ENCODE peak calls at places on chromosomes 4 and X, in six cellular contexts. N is DND-41, F is mammary epithelial cell, Q is tibial artery, T is AG04450, S is body of pancreas. K is an unnamed sample. For H3K27me3, the result is how much of the 10 kb centered on the place peaks cover.

GRCh38 chr4:129218355-129218754 is 122.4 kb downstream of the C4orf33 start:
- DNase-seq in T (no peak), Q (no peak), N (no peak), F (no peak), S (no peak), K (peak)

GRCh38 chr4:2862528-2862927 is 18.9 kb downstream of the ADD1 start:
- DNase-seq in Q (no peak), S (no peak), F (peak), N (no peak), T (no peak), K (no peak)

GRCh38 chr4:170698334-170698733 is 608.6 kb upstream of the AADAT start:
- DNase-seq in Q (no peak), T (no peak), S (no peak), N (no peak), F (no peak), K (no peak)

GRCh38 chr4:2794707-2795557 is 2.0 kb downstream of the SH3BP2 start:
- DNase-seq in S (peak), T (no peak), N (no peak), Q (peak), F (no peak), K (no peak)

GRCh38 chrX:52933976-52934703 is 24.2 kb downstream of the FAM156A start:
- DNase-seq in T (no peak), F (no peak), Q (no peak), S (no peak), N (no peak), K (no peak)

GRCh38 chrX:123348468-123348867 is 164.4 kb downstream of the GRIA3 start:
- DNase-seq in N (no peak), Q (no peak), F (no peak), T (no peak), S (no peak), K (no peak)

GRCh38 chrX:41921492-41922124 is 1.7 kb downstream of the CASK start:
- DNase-seq in T (no peak), F (peak), N (no peak), Q (peak), S (no peak), K (no peak)

GRCh38 chr4:145181091-145181501 is 707 bp upstream of the OTUD4 start:
- DNase-seq in Q (no peak), N (no peak), S (no peak), F (no peak), T (no peak), K (no peak)

GRCh38 chr4:136484996-136485395 is 1047.3 kb downstream of the PCDH18 start:
- DNase-seq in T (no peak), S (no peak), Q (no peak), N (no peak), F (no peak), K (no peak)

GRCh38 chr4:2417196-2417764 is 1.2 kb downstream of the ZFYVE28 start:
- DNase-seq in N (no peak), S (no peak), Q (no peak), F (no peak), T (no peak), K (no peak)

GRCh38 chrX:109685656-109686078 is 47.4 kb downstream of the ACSL4 start:
- DNase-seq in T (no peak), F (no peak), S (no peak), Q (no peak), N (no peak), K (no peak)

GRCh38 chrX:675896-676295 is 45.3 kb downstream of the SHOX start:
- DNase-seq in T (no peak), F (no peak), S (no peak), Q (no peak), N (no peak), K (no peak)

GRCh38 chr4:4491396-4491893 is 50.4 kb downstream of the STX18 start:
- DNase-seq in Q (no peak), F (no peak), S (no peak), T (no peak), N (no peak), K (peak)

GRCh38 chr4:187309456-187309855 is 585.8 kb upstream of the FAT1 start:
- DNase-seq in T (peak), F (peak), S (no peak), N (no peak), Q (no peak), K (no peak)

GRCh38 chrX:118178450-118178849 is 61.8 kb upstream of the KLHL13 start:
- DNase-seq in Q (no peak), N (no peak), F (no peak), S (no peak), T (no peak), K (no peak)

GRCh38 chrX:118174516-118174915 is 57.9 kb upstream of the KLHL13 start:
- DNase-seq in F (no peak), Q (no peak), T (no peak), S (no peak), N (no peak), K (no peak)

GRCh38 chrX:118179718-118180117 is 63.1 kb upstream of the KLHL13 start:
- DNase-seq in Q (no peak), N (no peak), S (no peak), T (no peak), F (no peak), K (no peak)

GRCh38 chrX:118179161-118179560 is 62.6 kb upstream of the KLHL13 start:
- DNase-seq in T (no peak), N (no peak), F (no peak), S (no peak), Q (no peak), K (no peak)

DNA sequence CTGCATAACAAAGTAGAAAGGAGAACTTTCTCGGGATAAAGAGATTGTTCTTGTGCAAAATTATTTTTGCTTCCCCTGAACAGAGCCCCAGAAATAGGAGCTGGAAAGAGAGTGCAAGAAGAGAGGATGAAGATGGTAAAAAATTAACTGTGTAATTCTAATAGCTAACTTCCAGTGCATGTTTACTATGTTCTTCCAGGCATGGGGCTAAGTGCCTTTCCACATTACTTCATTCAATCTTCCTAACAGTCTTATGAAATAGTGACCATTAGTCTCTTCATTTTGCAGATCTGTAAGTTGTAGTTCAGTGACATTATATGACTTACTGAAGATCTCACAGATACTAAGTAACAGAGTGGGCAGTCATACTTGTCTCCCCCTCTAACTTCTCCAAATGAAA is 61.1 kb upstream of the KLHL13 start:
- DNase-seq in T (no peak), Q (no peak), F (no peak), N (no peak), S (no peak), K (no peak)
- H3K27me3 ChIP-seq in T (under half), Q (under half), F (under half), N (under half), S (under half), K (under half)

DNA sequence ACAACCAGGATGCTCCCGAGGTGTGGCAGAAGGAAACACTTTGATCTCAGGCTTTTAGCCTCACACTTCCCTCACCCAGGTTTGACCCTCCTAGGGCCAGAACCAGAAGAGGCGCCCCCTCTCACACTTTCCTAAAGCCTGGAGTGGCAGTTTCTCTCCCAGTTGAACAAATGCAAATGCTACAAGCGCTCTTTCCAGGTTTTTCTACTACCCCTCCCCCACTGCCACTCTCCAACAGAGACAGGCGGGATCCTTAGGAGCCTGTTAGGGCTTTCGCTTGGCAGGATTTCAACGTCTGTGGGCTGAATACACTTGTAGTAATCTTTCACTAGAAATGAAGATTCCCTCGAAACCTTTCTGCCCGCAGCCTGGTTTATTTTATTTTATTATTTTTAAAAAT is 2.4 kb downstream of the TSC22D3 start:
- DNase-seq in T (no peak), N (no peak), F (no peak), Q (no peak), S (peak), K (no peak)
- H3K27me3 ChIP-seq in T (under half), N (under half), F (under half), Q (under half), S (under half), K (under half)

DNA sequence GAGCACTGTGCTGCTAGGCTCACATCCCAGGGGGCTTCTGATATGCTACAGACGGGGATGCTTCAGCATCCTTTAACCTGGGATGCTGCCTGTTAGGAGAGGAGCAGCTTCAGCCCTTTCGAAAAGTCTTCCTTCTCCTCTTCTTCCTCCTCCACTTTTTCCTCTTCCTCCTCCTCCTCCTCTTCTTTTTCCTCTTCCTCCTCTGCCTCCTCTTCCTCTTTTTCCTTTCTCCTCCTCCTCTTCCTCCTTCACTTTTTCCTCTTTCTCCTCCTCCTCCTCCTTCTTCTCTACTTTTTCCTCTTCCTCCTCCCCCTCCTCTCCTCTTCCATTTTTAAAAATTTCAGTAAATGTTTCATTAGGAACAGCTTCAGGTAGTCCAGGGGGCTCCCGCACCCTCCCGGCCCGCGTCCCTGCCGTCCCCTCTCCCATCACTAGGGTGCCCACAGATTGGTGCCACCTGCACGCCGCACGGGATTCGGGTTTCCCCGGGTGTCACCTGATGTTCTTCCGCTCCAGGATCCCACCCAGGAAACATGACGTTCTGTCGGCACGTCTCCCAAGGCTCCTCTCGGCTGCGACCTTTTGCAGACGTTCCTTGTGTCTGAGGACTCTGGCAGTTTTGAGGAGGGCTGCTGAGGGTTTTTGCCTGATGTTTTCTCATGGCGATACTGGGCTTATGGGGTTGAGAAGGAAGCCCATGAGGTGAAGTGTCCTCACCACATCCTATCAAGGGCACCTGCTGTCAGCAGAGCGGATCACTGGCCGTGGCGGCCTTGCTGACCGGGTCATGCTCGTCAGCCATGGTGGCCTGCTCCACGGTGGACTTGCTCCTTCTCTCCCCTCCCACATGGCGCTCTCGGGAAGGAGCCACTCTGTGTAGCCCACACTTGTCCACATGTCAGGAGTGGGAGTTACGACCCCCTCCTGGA is 83.4 kb upstream of the AFAP1 start:
- DNase-seq in S (no peak), T (no peak), N (no peak), Q (no peak), F (no peak), K (no peak)
- H3K27me3 ChIP-seq in S (under half), T (half or more), N (under half), Q (under half), F (under half), K (under half)

DNA sequence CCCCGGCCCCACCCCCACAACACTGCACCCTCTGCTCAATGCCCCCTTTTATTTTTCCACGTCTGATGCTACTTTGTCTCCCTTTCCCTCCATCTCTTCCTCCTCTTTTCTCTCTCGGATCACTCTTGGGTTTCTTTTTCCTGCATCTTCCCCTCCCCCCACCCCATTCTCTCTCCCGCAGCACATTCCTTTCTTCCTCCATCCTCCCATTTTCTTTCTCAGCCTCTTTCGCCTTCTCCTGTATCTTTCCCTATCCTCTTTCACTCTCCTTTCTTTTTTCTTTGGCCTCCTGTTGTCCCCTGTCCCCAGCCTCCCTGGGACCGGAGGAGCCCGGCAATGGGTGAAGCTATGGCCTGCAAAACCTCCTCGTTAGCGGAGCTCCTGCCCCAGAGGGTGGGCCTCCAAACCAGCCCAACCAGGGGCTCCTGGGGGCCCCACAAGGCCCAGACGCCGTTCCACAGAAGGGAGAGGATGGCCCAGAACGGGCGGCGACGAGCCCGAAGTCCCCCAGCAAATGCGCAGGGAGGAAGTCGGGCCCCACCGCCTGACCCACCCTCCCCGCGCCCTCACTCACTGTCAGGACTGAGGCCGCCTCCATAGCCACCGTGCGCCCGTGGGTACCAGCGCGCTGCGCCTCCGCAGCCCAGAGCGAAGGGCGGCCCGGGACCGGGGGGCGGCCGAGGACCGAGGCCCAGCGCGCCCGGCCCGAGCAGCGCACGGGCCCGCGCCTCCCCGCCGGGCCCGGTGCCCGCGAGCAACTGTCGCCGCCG is 807 bp downstream of the HMX1 start:
- DNase-seq in Q (no peak), N (no peak), F (no peak), S (no peak), T (no peak), K (no peak)
- H3K27me3 ChIP-seq in Q (under half), N (under half), F (half or more), S (under half), T (half or more), K (under half)

GRCh38 chrX:140794642-140795041 is 85.1 kb downstream of the LINC00632 start:
- DNase-seq in S (no peak), N (no peak), Q (no peak), F (no peak), T (no peak), K (no peak)

DNA sequence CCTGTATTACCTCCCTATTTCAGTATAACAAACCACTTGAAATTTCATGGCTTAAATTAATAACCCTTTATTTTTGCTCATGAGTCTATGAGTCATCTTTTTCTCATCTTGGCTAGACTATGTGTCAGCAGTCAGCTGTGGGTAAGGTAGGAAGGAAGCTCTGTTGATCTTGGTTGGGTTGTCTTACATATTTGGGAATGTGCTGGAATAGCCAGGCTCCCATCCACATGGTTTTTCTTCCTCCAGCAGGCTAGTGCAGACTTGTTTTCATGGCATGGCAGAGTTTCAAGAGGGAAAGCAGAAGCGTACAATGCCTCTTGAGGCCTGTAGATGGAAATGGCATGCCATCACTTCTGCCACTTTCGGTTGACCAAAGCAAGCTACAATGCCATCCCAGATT is 89.7 kb downstream of the LINC00632 start:
- DNase-seq in F (peak), S (no peak), N (no peak), T (no peak), Q (no peak), K (no peak)
- H3K27me3 ChIP-seq in F (under half), S (under half), N (under half), T (under half), Q (under half), K (under half)

GRCh38 chr4:37243722-37244582 is 591 bp upstream of the NWD2 start:
- DNase-seq in F (peak), S (no peak), T (no peak), N (no peak), Q (no peak), K (no peak)
- H3K27me3 ChIP-seq in F (under half), S (under half), T (under half), N (under half), Q (under half), K (under half)

DNA sequence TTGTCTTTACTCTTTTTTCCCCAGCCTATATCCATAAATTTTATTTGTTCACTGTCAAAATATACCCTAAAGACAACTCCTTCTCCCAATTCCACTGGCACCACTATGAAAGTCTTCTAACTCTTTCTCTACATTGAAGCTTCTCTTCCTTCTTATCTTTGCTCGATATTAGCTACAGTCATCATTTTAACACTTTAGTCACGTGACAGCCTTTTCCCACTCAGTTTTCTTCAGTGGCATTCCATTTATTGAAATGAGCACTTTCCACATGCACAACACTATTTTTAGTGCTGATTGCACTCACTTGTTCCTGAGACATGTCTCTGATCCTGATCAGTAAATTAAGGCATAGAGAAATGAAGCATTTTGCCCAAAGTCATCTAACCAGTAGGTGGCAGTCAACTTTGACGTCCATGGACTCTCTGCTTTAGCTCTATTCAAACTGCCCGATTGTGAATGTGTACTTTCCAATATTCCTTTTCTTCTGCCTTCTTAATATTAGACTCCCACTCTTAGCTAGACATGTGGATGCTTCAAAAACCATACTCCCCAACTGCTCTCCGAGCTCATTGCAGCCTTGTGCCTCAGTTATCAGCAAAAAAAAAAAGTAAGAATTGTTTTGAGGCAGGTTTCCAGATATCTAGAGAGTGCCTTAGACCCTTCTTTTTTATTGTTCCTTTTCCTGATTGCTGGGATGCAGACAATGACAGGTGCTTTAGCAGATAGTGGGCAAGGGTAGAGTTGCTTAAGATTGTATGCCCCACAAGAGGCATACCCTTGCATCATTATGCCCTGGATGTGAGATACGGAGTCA is 394.4 kb upstream of the ADGRL3 start:
- DNase-seq in S (no peak), F (peak), N (no peak), T (no peak), Q (no peak), K (peak)
- H3K27me3 ChIP-seq in S (under half), F (under half), N (under half), T (under half), Q (under half), K (under half)

GRCh38 chr4:15855804-15856475 is 77.8 kb downstream of the CD38 start:
- DNase-seq in Q (peak), S (no peak), N (no peak), F (no peak), T (no peak), K (no peak)
- H3K27me3 ChIP-seq in Q (under half), S (under half), N (under half), F (under half), T (under half), K (under half)

DNA sequence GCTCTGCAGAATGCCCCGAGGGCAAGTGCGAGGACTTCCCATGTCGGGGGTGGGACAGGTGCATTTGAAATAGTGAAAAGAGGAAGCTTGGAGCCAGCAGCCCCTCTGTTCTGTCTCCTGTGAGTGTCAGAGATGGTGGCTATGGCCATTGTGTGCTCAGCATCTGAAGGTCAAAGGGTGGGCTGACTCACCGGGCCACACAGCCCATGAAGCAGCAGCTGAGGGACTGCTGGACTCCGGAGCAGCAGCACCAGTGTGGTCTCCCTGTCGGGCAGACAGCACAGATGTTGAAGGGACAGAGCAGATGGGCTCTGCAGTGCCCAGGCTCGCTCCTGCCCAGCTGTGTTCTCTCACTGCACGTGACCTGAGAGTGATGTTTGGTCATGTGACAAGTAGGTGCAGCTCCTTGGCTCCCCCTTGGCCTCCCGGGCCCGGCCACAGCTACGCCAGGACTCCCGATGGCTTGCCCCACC is 53.5 kb downstream of the TBC1D14 start:
- DNase-seq in T (no peak), S (no peak), F (no peak), N (no peak), Q (no peak), K (no peak)
- H3K27me3 ChIP-seq in T (under half), S (under half), F (under half), N (under half), Q (under half), K (under half)

K was measured in Karpas-422.